ENCODE peak calls at places on chromosome 7, in seven cellular contexts. One of them, this sample, is unnamed.

GRCh38 chr7:12111461-12112405 is 99.4 kb upstream of the TMEM106B start:
- DNase-seq in tibial artery: no peak
- DNase-seq in suprapubic skin: no peak
- DNase-seq in left ventricle myocardium inferior: no peak
- DNase-seq in Peyer's patch: no peak
- DNase-seq in Caco-2: no peak
- DNase-seq in OCI-LY7: no peak
- DNase-seq in this sample: peak; percentile 61

GRCh38 chr7:415646-416525 is 103.8 kb downstream of the PDGFA start:
- DNase-seq in suprapubic skin: peak; percentile 53
- DNase-seq in Peyer's patch: no peak
- DNase-seq in tibial artery: peak; percentile 61
- DNase-seq in OCI-LY7: no peak
- DNase-seq in Caco-2: no peak
- DNase-seq in left ventricle myocardium inferior: peak; percentile 7
- DNase-seq in this sample: peak; percentile 17

GRCh38 chr7:74424291-74424880 is 29.3 kb upstream of the GTF2IRD1 start:
- DNase-seq in Caco-2: no peak
- DNase-seq in left ventricle myocardium inferior: no peak
- DNase-seq in Peyer's patch: no peak
- DNase-seq in tibial artery: no peak
- DNase-seq in suprapubic skin: no peak
- DNase-seq in OCI-LY7: no peak
- DNase-seq in this sample: no peak

GRCh38 chr7:130888017-130888371 is 154.0 kb upstream of the KLF14 start:
- DNase-seq in suprapubic skin: no peak
- DNase-seq in tibial artery: no peak
- DNase-seq in Peyer's patch: no peak
- DNase-seq in left ventricle myocardium inferior: no peak
- DNase-seq in Caco-2: no peak
- DNase-seq in OCI-LY7: no peak
- DNase-seq in this sample: no peak

GRCh38 chr7:75937958-75938786 is 23.2 kb downstream of the POR start:
- DNase-seq in Peyer's patch: no peak
- DNase-seq in left ventricle myocardium inferior: peak; percentile 67
- DNase-seq in suprapubic skin: peak; percentile 82
- DNase-seq in OCI-LY7: no peak
- DNase-seq in tibial artery: peak; percentile 90
- DNase-seq in Caco-2: peak; percentile 59
- DNase-seq in this sample: peak; percentile 81

GRCh38 chr7:135147899-135148721 is at the start of gene TMEM140:
- DNase-seq in Peyer's patch: no peak
- DNase-seq in suprapubic skin: no peak
- DNase-seq in left ventricle myocardium inferior: no peak
- DNase-seq in Caco-2: peak; percentile 74
- DNase-seq in tibial artery: no peak
- DNase-seq in OCI-LY7: peak; percentile 31
- DNase-seq in this sample: no peak

GRCh38 chr7:17690030-17690429 is 250.3 kb downstream of the SNX13 start:
- DNase-seq in suprapubic skin: no peak
- DNase-seq in Peyer's patch: no peak
- DNase-seq in OCI-LY7: no peak
- DNase-seq in Caco-2: no peak
- DNase-seq in left ventricle myocardium inferior: no peak
- DNase-seq in tibial artery: no peak
- DNase-seq in this sample: no peak

GRCh38 chr7:6258440-6259182 is 13.8 kb downstream of the CYTH3 start:
- DNase-seq in suprapubic skin: no peak
- DNase-seq in left ventricle myocardium inferior: no peak
- DNase-seq in OCI-LY7: peak; percentile 35
- DNase-seq in tibial artery: no peak
- DNase-seq in Caco-2: no peak
- DNase-seq in Peyer's patch: no peak
- DNase-seq in this sample: no peak

GRCh38 chr7:134826105-134826504 is 46.7 kb downstream of the CALD1 start:
- DNase-seq in Caco-2: no peak
- DNase-seq in OCI-LY7: no peak
- DNase-seq in left ventricle myocardium inferior: no peak
- DNase-seq in suprapubic skin: no peak
- DNase-seq in Peyer's patch: no peak
- DNase-seq in tibial artery: no peak
- DNase-seq in this sample: no peak

GRCh38 chr7:108093903-108094302 is 36.3 kb downstream of the LAMB4 start:
- DNase-seq in Caco-2: no peak
- DNase-seq in OCI-LY7: no peak
- DNase-seq in Peyer's patch: no peak
- DNase-seq in suprapubic skin: no peak
- DNase-seq in left ventricle myocardium inferior: no peak
- DNase-seq in tibial artery: no peak
- DNase-seq in this sample: no peak

GRCh38 chr7:29123611-29124190 is 22.6 kb downstream of the CPVL start:
- DNase-seq in Caco-2: no peak
- DNase-seq in OCI-LY7: no peak
- DNase-seq in suprapubic skin: no peak
- DNase-seq in left ventricle myocardium inferior: no peak
- DNase-seq in Peyer's patch: no peak
- DNase-seq in tibial artery: no peak
- DNase-seq in this sample: no peak

GRCh38 chr7:100865372-100865911 is 1.7 kb upstream of the TRIP6 start:
- DNase-seq in Peyer's patch: no peak
- DNase-seq in OCI-LY7: no peak
- DNase-seq in left ventricle myocardium inferior: no peak
- DNase-seq in suprapubic skin: no peak
- DNase-seq in tibial artery: no peak
- DNase-seq in Caco-2: no peak
- DNase-seq in this sample: no peak

GRCh38 chr7:18893156-18893555 is 224.3 kb downstream of the TWIST1 start:
- DNase-seq in tibial artery: no peak
- DNase-seq in Peyer's patch: no peak
- DNase-seq in left ventricle myocardium inferior: no peak
- DNase-seq in suprapubic skin: no peak
- DNase-seq in OCI-LY7: no peak
- DNase-seq in Caco-2: no peak
- DNase-seq in this sample: no peak

GRCh38 chr7:18890134-18890533 is 227.3 kb downstream of the TWIST1 start:
- DNase-seq in Caco-2: no peak
- DNase-seq in Peyer's patch: no peak
- DNase-seq in OCI-LY7: no peak
- DNase-seq in left ventricle myocardium inferior: no peak
- DNase-seq in suprapubic skin: no peak
- DNase-seq in tibial artery: no peak
- DNase-seq in this sample: no peak

GRCh38 chr7:18894155-18894554 is 223.3 kb downstream of the TWIST1 start:
- DNase-seq in Peyer's patch: no peak
- DNase-seq in Caco-2: no peak
- DNase-seq in suprapubic skin: no peak
- DNase-seq in tibial artery: no peak
- DNase-seq in OCI-LY7: no peak
- DNase-seq in left ventricle myocardium inferior: no peak
- DNase-seq in this sample: no peak

GRCh38 chr7:18889436-18889835 is 228.0 kb downstream of the TWIST1 start:
- DNase-seq in tibial artery: no peak
- DNase-seq in left ventricle myocardium inferior: no peak
- DNase-seq in suprapubic skin: no peak
- DNase-seq in Peyer's patch: no peak
- DNase-seq in Caco-2: no peak
- DNase-seq in OCI-LY7: no peak
- DNase-seq in this sample: no peak

DNA sequence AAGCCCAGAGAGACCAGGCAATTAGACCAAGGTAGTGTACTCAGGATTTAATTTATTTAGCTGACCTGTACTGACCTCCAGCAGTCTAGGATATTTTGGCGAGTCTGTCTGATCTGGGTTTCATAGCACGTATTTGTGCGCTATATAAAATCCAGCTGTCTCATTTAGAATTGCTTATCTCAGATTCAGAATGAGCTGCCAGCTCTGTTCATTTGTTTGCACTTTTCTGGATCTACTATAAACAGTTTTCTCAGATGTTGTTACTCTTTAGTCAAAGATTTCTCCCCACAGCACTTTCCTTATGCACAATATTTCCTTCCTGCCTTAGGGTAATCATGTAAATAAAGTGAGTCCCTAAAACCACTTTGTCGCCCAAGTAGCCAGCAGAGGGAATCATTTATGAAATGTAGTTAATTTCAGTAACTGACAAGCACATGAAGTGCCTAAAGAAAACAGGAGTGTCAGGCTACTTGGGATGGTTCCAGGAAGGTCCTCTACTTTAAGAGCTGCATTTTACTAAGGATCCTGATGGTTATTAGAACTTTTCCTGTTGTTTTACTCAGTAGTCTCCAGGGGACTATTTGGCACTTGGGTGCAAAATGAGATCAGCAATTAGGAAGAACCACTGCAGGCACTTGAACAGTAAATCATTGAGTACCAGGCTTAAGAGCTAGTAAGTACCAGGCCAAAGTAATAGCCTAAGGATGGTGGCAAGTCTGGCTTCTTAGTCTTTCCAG is 226.4 kb downstream of the TWIST1 start:
- DNase-seq in Caco-2: no peak
- DNase-seq in tibial artery: no peak
- DNase-seq in suprapubic skin: no peak
- DNase-seq in left ventricle myocardium inferior: no peak
- DNase-seq in Peyer's patch: no peak
- DNase-seq in OCI-LY7: no peak
- DNase-seq in this sample: no peak
- H3K9me3 ChIP-seq in Caco-2: no peaks in the 10 kb centered on the region
- H3K9me3 ChIP-seq in tibial artery: no peaks in the 10 kb centered on the region
- H3K9me3 ChIP-seq in suprapubic skin: no peaks in the 10 kb centered on the region
- H3K9me3 ChIP-seq in left ventricle myocardium inferior: no peaks in the 10 kb centered on the region
- H3K9me3 ChIP-seq in Peyer's patch: no peaks in the 10 kb centered on the region
- H3K9me3 ChIP-seq in OCI-LY7: no peaks in the 10 kb centered on the region
- H3K9me3 ChIP-seq in this sample: no peaks in the 10 kb centered on the region

GRCh38 chr7:149005427-149006344 is 22.6 kb downstream of the PDIA4 start:
- DNase-seq in tibial artery: peak; percentile 87
- DNase-seq in OCI-LY7: peak; percentile 85
- DNase-seq in Caco-2: peak; percentile 76
- DNase-seq in suprapubic skin: peak; percentile 91
- DNase-seq in Peyer's patch: peak; percentile 85
- DNase-seq in left ventricle myocardium inferior: peak; percentile 86
- DNase-seq in this sample: peak; percentile 95

GRCh38 chr7:149007146-149007545 is 21.2 kb downstream of the PDIA4 start:
- DNase-seq in Caco-2: no peak
- DNase-seq in OCI-LY7: no peak
- DNase-seq in tibial artery: no peak
- DNase-seq in suprapubic skin: no peak
- DNase-seq in left ventricle myocardium inferior: no peak
- DNase-seq in Peyer's patch: no peak
- DNase-seq in this sample: no peak

GRCh38 chr7:149004405-149005370 is 23.6 kb downstream of the PDIA4 start:
- DNase-seq in tibial artery: no peak
- DNase-seq in Peyer's patch: no peak
- DNase-seq in Caco-2: no peak
- DNase-seq in suprapubic skin: no peak
- DNase-seq in OCI-LY7: no peak
- DNase-seq in left ventricle myocardium inferior: no peak
- DNase-seq in this sample: peak; percentile 43

GRCh38 chr7:149007615-149008014 is 20.7 kb downstream of the PDIA4 start:
- DNase-seq in left ventricle myocardium inferior: no peak
- DNase-seq in suprapubic skin: no peak
- DNase-seq in Caco-2: no peak
- DNase-seq in Peyer's patch: peak; percentile 21
- DNase-seq in OCI-LY7: no peak
- DNase-seq in tibial artery: no peak
- DNase-seq in this sample: no peak

DNA sequence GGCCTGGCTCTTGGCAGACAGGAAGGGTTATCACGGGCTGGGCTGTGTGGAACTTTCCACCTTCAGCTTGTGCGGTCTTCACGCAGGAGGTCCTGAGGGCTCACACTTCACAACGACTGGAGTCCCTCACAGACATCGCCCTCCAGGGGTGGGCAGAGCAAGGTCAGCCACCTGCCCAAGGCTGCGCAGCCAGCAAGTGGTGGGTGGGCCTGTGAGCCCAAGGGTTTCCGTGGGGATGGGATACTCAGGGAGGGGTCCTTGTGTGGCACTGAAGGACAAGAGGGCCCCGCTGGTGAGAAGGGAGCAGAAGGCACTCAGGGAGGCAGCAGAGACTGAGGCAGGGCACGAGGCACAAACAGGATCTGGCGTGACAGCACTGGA is 22.0 kb downstream of the PDIA4 start:
- DNase-seq in Peyer's patch: peak; percentile 37
- DNase-seq in suprapubic skin: no peak
- DNase-seq in tibial artery: no peak
- DNase-seq in Caco-2: no peak
- DNase-seq in left ventricle myocardium inferior: no peak
- DNase-seq in OCI-LY7: no peak
- DNase-seq in this sample: peak; percentile 59
- H3K36me3 ChIP-seq in Peyer's patch: no peaks in the 10 kb centered on the region
- H3K36me3 ChIP-seq in suprapubic skin: peaks cover 85% of the 10 kb centered on the region
- H3K36me3 ChIP-seq in tibial artery: peaks cover 64% of the 10 kb centered on the region
- H3K36me3 ChIP-seq in Caco-2: peaks cover 11% of the 10 kb centered on the region
- H3K36me3 ChIP-seq in left ventricle myocardium inferior: peaks cover 83% of the 10 kb centered on the region
- H3K36me3 ChIP-seq in OCI-LY7: peaks cover 99% of the 10 kb centered on the region
- H3K36me3 ChIP-seq in this sample: peaks cover 4% of the 10 kb centered on the region

GRCh38 chr7:122695816-122696215 is 3.1 kb downstream of the RNF133 start:
- DNase-seq in Caco-2: no peak
- DNase-seq in suprapubic skin: no peak
- DNase-seq in tibial artery: no peak
- DNase-seq in left ventricle myocardium inferior: no peak
- DNase-seq in OCI-LY7: no peak
- DNase-seq in Peyer's patch: no peak
- DNase-seq in this sample: no peak
- H3K9me3 ChIP-seq in Caco-2: peaks cover 8% of the 10 kb centered on the region
- H3K9me3 ChIP-seq in suprapubic skin: no peaks in the 10 kb centered on the region
- H3K9me3 ChIP-seq in tibial artery: no peaks in the 10 kb centered on the region
- H3K9me3 ChIP-seq in left ventricle myocardium inferior: no peaks in the 10 kb centered on the region
- H3K9me3 ChIP-seq in OCI-LY7: peaks cover 6% of the 10 kb centered on the region
- H3K9me3 ChIP-seq in Peyer's patch: no peaks in the 10 kb centered on the region
- H3K9me3 ChIP-seq in this sample: peaks cover 3% of the 10 kb centered on the region

GRCh38 chr7:98927125-98927524 is 48.8 kb downstream of the TRRAP start:
- DNase-seq in Peyer's patch: no peak
- DNase-seq in OCI-LY7: no peak
- DNase-seq in left ventricle myocardium inferior: no peak
- DNase-seq in Caco-2: no peak
- DNase-seq in tibial artery: no peak
- DNase-seq in suprapubic skin: no peak
- DNase-seq in this sample: no peak

GRCh38 chr7:98921608-98922372 is 43.5 kb downstream of the TRRAP start:
- DNase-seq in suprapubic skin: no peak
- DNase-seq in tibial artery: no peak
- DNase-seq in Caco-2: no peak
- DNase-seq in left ventricle myocardium inferior: no peak
- DNase-seq in OCI-LY7: no peak
- DNase-seq in Peyer's patch: no peak
- DNase-seq in this sample: no peak

GRCh38 chr7:98922392-98923107 is 44.2 kb downstream of the TRRAP start:
- DNase-seq in suprapubic skin: no peak
- DNase-seq in OCI-LY7: no peak
- DNase-seq in left ventricle myocardium inferior: no peak
- DNase-seq in Caco-2: peak; percentile 16
- DNase-seq in Peyer's patch: no peak
- DNase-seq in tibial artery: peak; percentile 82
- DNase-seq in this sample: peak; percentile 43

DNA sequence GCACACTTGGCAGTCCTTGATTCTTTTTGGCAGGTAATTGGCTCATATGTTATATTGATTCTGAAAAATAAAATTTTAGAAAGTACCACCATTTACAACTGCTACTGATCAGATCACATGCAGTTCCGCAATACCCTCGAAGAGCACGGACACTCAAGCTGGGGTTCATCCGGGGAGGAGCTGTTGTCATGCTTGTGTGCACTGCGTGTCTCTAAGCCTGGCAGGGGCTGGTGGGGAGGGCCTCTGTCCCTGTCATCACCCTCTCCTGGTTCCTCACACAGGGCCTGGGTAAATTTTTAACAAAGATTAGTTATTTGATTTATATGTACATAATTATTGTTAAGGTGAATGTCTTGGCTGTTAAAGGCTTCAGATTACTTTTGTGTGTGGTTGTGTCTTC is 45.2 kb downstream of the TRRAP start:
- DNase-seq in Caco-2: no peak
- DNase-seq in tibial artery: no peak
- DNase-seq in OCI-LY7: no peak
- DNase-seq in Peyer's patch: no peak
- DNase-seq in suprapubic skin: no peak
- DNase-seq in left ventricle myocardium inferior: no peak
- DNase-seq in this sample: no peak
- H3K36me3 ChIP-seq in Caco-2: peaks cover 5% of the 10 kb centered on the region
- H3K36me3 ChIP-seq in tibial artery: peaks cover 94% of the 10 kb centered on the region
- H3K36me3 ChIP-seq in OCI-LY7: peaks cover 98% of the 10 kb centered on the region
- H3K36me3 ChIP-seq in Peyer's patch: no peaks in the 10 kb centered on the region
- H3K36me3 ChIP-seq in suprapubic skin: peaks cover 99% of the 10 kb centered on the region
- H3K36me3 ChIP-seq in left ventricle myocardium inferior: peaks cover 100% of the 10 kb centered on the region
- H3K36me3 ChIP-seq in this sample: no peaks in the 10 kb centered on the region